ENCODE peak calls at places on chromosomes 5 and 9, in nine cellular contexts. One of them, this sample, is unnamed. For H3K36me3, the result is how much of the 10 kb centered on the place peaks cover.

GRCh38 chr5:139848508-139849100 is 53.0 kb downstream of the PSD2 start:
- DNase-seq in SK-N-SH: no peak
- DNase-seq in Panc1: no peak
- DNase-seq in mesendoderm: peak
- DNase-seq in lower lobe of right lung: no peak
- DNase-seq in pancreas: peak
- DNase-seq in cardiac muscle cell: peak
- DNase-seq in adipocyte: no peak
- DNase-seq in body of pancreas: peak
- DNase-seq in this sample: peak

GRCh38 chr9:76996700-76997099 is 22.8 kb upstream of the FOXB2 start:
- DNase-seq in SK-N-SH: peak
- DNase-seq in Panc1: no peak
- DNase-seq in mesendoderm: peak
- DNase-seq in lower lobe of right lung: no peak
- DNase-seq in pancreas: no peak
- DNase-seq in cardiac muscle cell: peak
- DNase-seq in adipocyte: peak
- DNase-seq in body of pancreas: no peak
- DNase-seq in this sample: peak

GRCh38 chr5:28961806-28962205 is 1923.4 kb upstream of the CDH9 start:
- DNase-seq in SK-N-SH: no peak
- DNase-seq in Panc1: no peak
- DNase-seq in mesendoderm: no peak
- DNase-seq in lower lobe of right lung: no peak
- DNase-seq in pancreas: no peak
- DNase-seq in cardiac muscle cell: no peak
- DNase-seq in adipocyte: no peak
- DNase-seq in body of pancreas: no peak
- DNase-seq in this sample: no peak

GRCh38 chr9:135079018-135079417 is 8.4 kb upstream of the OLFM1 start:
- DNase-seq in SK-N-SH: no peak
- DNase-seq in Panc1: no peak
- DNase-seq in mesendoderm: no peak
- DNase-seq in lower lobe of right lung: no peak
- DNase-seq in pancreas: no peak
- DNase-seq in cardiac muscle cell: no peak
- DNase-seq in adipocyte: no peak
- DNase-seq in body of pancreas: no peak
- DNase-seq in this sample: no peak

GRCh38 chr9:5773324-5773999 is 59.5 kb downstream of the ERMP1 start:
- DNase-seq in SK-N-SH: no peak
- DNase-seq in Panc1: no peak
- DNase-seq in mesendoderm: peak
- DNase-seq in lower lobe of right lung: no peak
- DNase-seq in pancreas: no peak
- DNase-seq in cardiac muscle cell: no peak
- DNase-seq in adipocyte: no peak
- DNase-seq in body of pancreas: no peak
- DNase-seq in this sample: peak

GRCh38 chr5:116970318-116970717 is 395.7 kb upstream of the SEMA6A start:
- DNase-seq in SK-N-SH: peak
- DNase-seq in Panc1: no peak
- DNase-seq in mesendoderm: peak
- DNase-seq in lower lobe of right lung: no peak
- DNase-seq in pancreas: no peak
- DNase-seq in cardiac muscle cell: no peak
- DNase-seq in adipocyte: no peak
- DNase-seq in body of pancreas: no peak
- DNase-seq in this sample: no peak

GRCh38 chr5:145887976-145888574 is 15.3 kb upstream of the GRXCR2 start:
- DNase-seq in SK-N-SH: peak
- DNase-seq in Panc1: peak
- DNase-seq in mesendoderm: peak
- DNase-seq in lower lobe of right lung: no peak
- DNase-seq in pancreas: peak
- DNase-seq in cardiac muscle cell: peak
- DNase-seq in adipocyte: peak
- DNase-seq in body of pancreas: peak
- DNase-seq in this sample: peak

GRCh38 chr9:131728961-131729360 is 10.9 kb downstream of the RAPGEF1 start:
- DNase-seq in SK-N-SH: peak
- DNase-seq in Panc1: no peak
- DNase-seq in mesendoderm: no peak
- DNase-seq in lower lobe of right lung: no peak
- DNase-seq in pancreas: no peak
- DNase-seq in cardiac muscle cell: no peak
- DNase-seq in adipocyte: no peak
- DNase-seq in body of pancreas: no peak
- DNase-seq in this sample: no peak

GRCh38 chr5:10400411-10400810 is 41.3 kb upstream of the ROPN1L start:
- DNase-seq in SK-N-SH: no peak
- DNase-seq in Panc1: no peak
- DNase-seq in mesendoderm: no peak
- DNase-seq in lower lobe of right lung: no peak
- DNase-seq in pancreas: no peak
- DNase-seq in cardiac muscle cell: no peak
- DNase-seq in adipocyte: no peak
- DNase-seq in body of pancreas: no peak
- DNase-seq in this sample: no peak

GRCh38 chr9:77997611-77998349 is 33.8 kb downstream of the GNAQ start:
- DNase-seq in SK-N-SH: peak
- DNase-seq in Panc1: no peak
- DNase-seq in mesendoderm: no peak
- DNase-seq in lower lobe of right lung: no peak
- DNase-seq in pancreas: no peak
- DNase-seq in cardiac muscle cell: peak
- DNase-seq in adipocyte: no peak
- DNase-seq in body of pancreas: no peak
- DNase-seq in this sample: no peak

GRCh38 chr5:38291355-38291754 is 33.0 kb downstream of the EGFLAM start:
- DNase-seq in SK-N-SH: no peak
- DNase-seq in Panc1: no peak
- DNase-seq in mesendoderm: no peak
- DNase-seq in lower lobe of right lung: no peak
- DNase-seq in pancreas: no peak
- DNase-seq in cardiac muscle cell: no peak
- DNase-seq in adipocyte: no peak
- DNase-seq in body of pancreas: no peak
- DNase-seq in this sample: no peak

GRCh38 chr5:146620663-146621051 is 104.7 kb upstream of the GPR151 start:
- DNase-seq in SK-N-SH: no peak
- DNase-seq in Panc1: no peak
- DNase-seq in mesendoderm: no peak
- DNase-seq in lower lobe of right lung: no peak
- DNase-seq in pancreas: no peak
- DNase-seq in cardiac muscle cell: no peak
- DNase-seq in adipocyte: no peak
- DNase-seq in body of pancreas: no peak
- DNase-seq in this sample: peak

GRCh38 chr5:153122416-153122815 is 368.1 kb upstream of the GRIA1 start:
- DNase-seq in SK-N-SH: no peak
- DNase-seq in Panc1: no peak
- DNase-seq in mesendoderm: no peak
- DNase-seq in lower lobe of right lung: no peak
- DNase-seq in pancreas: no peak
- DNase-seq in cardiac muscle cell: no peak
- DNase-seq in adipocyte: no peak
- DNase-seq in body of pancreas: no peak
- DNase-seq in this sample: no peak

GRCh38 chr9:21314152-21314551 is 9.0 kb upstream of the IFNA5 start:
- DNase-seq in SK-N-SH: no peak
- DNase-seq in Panc1: no peak
- DNase-seq in mesendoderm: no peak
- DNase-seq in lower lobe of right lung: no peak
- DNase-seq in pancreas: no peak
- DNase-seq in cardiac muscle cell: no peak
- DNase-seq in adipocyte: no peak
- DNase-seq in body of pancreas: no peak
- DNase-seq in this sample: no peak

GRCh38 chr5:110045153-110045552 is 355.4 kb downstream of the MAN2A1 start:
- DNase-seq in SK-N-SH: no peak
- DNase-seq in Panc1: no peak
- DNase-seq in mesendoderm: peak
- DNase-seq in lower lobe of right lung: no peak
- DNase-seq in pancreas: no peak
- DNase-seq in cardiac muscle cell: peak
- DNase-seq in adipocyte: peak
- DNase-seq in body of pancreas: no peak
- DNase-seq in this sample: no peak

GRCh38 chr9:95086564-95086955 is 230.9 kb downstream of the FANCC start:
- DNase-seq in SK-N-SH: no peak
- DNase-seq in Panc1: no peak
- DNase-seq in mesendoderm: no peak
- DNase-seq in lower lobe of right lung: no peak
- DNase-seq in pancreas: no peak
- DNase-seq in cardiac muscle cell: no peak
- DNase-seq in adipocyte: no peak
- DNase-seq in body of pancreas: no peak
- DNase-seq in this sample: no peak

GRCh38 chr9:2641033-2641432 is 19.4 kb downstream of the VLDLR start:
- DNase-seq in SK-N-SH: no peak
- DNase-seq in Panc1: no peak
- DNase-seq in mesendoderm: no peak
- DNase-seq in lower lobe of right lung: no peak
- DNase-seq in pancreas: peak
- DNase-seq in cardiac muscle cell: no peak
- DNase-seq in adipocyte: no peak
- DNase-seq in body of pancreas: peak
- DNase-seq in this sample: no peak

GRCh38 chr9:2642068-2642467 is 20.5 kb downstream of the VLDLR start:
- DNase-seq in SK-N-SH: no peak
- DNase-seq in Panc1: no peak
- DNase-seq in mesendoderm: no peak
- DNase-seq in lower lobe of right lung: no peak
- DNase-seq in pancreas: peak
- DNase-seq in cardiac muscle cell: no peak
- DNase-seq in adipocyte: no peak
- DNase-seq in body of pancreas: no peak
- DNase-seq in this sample: no peak

GRCh38 chr9:2639786-2640185 is 18.2 kb downstream of the VLDLR start:
- DNase-seq in SK-N-SH: no peak
- DNase-seq in Panc1: no peak
- DNase-seq in mesendoderm: no peak
- DNase-seq in lower lobe of right lung: no peak
- DNase-seq in pancreas: no peak
- DNase-seq in cardiac muscle cell: peak
- DNase-seq in adipocyte: no peak
- DNase-seq in body of pancreas: no peak
- DNase-seq in this sample: no peak

GRCh38 chr9:2640570-2640969 is 19.0 kb downstream of the VLDLR start:
- DNase-seq in SK-N-SH: no peak
- DNase-seq in Panc1: no peak
- DNase-seq in mesendoderm: no peak
- DNase-seq in lower lobe of right lung: no peak
- DNase-seq in pancreas: no peak
- DNase-seq in cardiac muscle cell: no peak
- DNase-seq in adipocyte: no peak
- DNase-seq in body of pancreas: no peak
- DNase-seq in this sample: no peak

GRCh38 chr9:2645569-2645968 is 24.0 kb downstream of the VLDLR start:
- DNase-seq in SK-N-SH: no peak
- DNase-seq in Panc1: no peak
- DNase-seq in mesendoderm: no peak
- DNase-seq in lower lobe of right lung: no peak
- DNase-seq in pancreas: no peak
- DNase-seq in cardiac muscle cell: no peak
- DNase-seq in adipocyte: no peak
- DNase-seq in body of pancreas: no peak
- DNase-seq in this sample: no peak
- H3K36me3 ChIP-seq in SK-N-SH: half or more
- H3K36me3 ChIP-seq in Panc1: under half
- H3K36me3 ChIP-seq in mesendoderm: under half
- H3K36me3 ChIP-seq in lower lobe of right lung: half or more
- H3K36me3 ChIP-seq in pancreas: half or more
- H3K36me3 ChIP-seq in cardiac muscle cell: half or more
- H3K36me3 ChIP-seq in adipocyte: half or more
- H3K36me3 ChIP-seq in body of pancreas: under half
- H3K36me3 ChIP-seq in this sample: half or more

GRCh38 chr9:7848498-7848897 is 48.9 kb upstream of the DMAC1 start:
- DNase-seq in SK-N-SH: no peak
- DNase-seq in Panc1: no peak
- DNase-seq in mesendoderm: peak
- DNase-seq in lower lobe of right lung: no peak
- DNase-seq in pancreas: no peak
- DNase-seq in cardiac muscle cell: no peak
- DNase-seq in adipocyte: no peak
- DNase-seq in body of pancreas: no peak
- DNase-seq in this sample: no peak

GRCh38 chr9:7841831-7842230 is 42.3 kb upstream of the DMAC1 start:
- DNase-seq in SK-N-SH: no peak
- DNase-seq in Panc1: no peak
- DNase-seq in mesendoderm: no peak
- DNase-seq in lower lobe of right lung: no peak
- DNase-seq in pancreas: no peak
- DNase-seq in cardiac muscle cell: no peak
- DNase-seq in adipocyte: no peak
- DNase-seq in body of pancreas: no peak
- DNase-seq in this sample: no peak

DNA sequence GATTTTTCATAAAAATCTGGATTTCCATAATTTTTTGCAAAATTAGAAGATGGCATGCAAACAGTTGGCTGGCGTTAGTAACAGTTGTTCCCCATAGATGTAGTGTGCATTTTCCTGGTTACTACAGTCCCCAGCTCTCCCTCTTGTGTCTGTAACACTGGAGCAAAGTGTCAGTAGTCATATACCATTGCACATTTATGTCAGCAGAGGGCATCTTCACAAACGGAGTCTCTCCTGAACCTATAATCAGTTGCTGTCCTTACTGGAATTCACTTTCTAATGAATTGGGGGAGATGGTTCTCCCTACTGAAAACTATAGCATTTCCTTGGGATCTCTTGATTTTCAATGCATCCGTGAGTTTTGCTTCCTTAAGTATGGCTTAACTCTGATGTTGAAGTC is 44.7 kb upstream of the DMAC1 start:
- DNase-seq in SK-N-SH: peak
- DNase-seq in Panc1: no peak
- DNase-seq in mesendoderm: peak
- DNase-seq in lower lobe of right lung: no peak
- DNase-seq in pancreas: no peak
- DNase-seq in cardiac muscle cell: peak
- DNase-seq in adipocyte: no peak
- DNase-seq in body of pancreas: no peak
- DNase-seq in this sample: peak
- H3K36me3 ChIP-seq in SK-N-SH: under half
- H3K36me3 ChIP-seq in Panc1: under half
- H3K36me3 ChIP-seq in mesendoderm: under half
- H3K36me3 ChIP-seq in lower lobe of right lung: under half
- H3K36me3 ChIP-seq in pancreas: under half
- H3K36me3 ChIP-seq in cardiac muscle cell: under half
- H3K36me3 ChIP-seq in adipocyte: under half
- H3K36me3 ChIP-seq in body of pancreas: under half
- H3K36me3 ChIP-seq in this sample: under half

GRCh38 chr9:33127881-33128280 is 39.3 kb downstream of the B4GALT1 start:
- DNase-seq in SK-N-SH: no peak
- DNase-seq in Panc1: no peak
- DNase-seq in mesendoderm: no peak
- DNase-seq in lower lobe of right lung: no peak
- DNase-seq in pancreas: no peak
- DNase-seq in cardiac muscle cell: no peak
- DNase-seq in adipocyte: no peak
- DNase-seq in body of pancreas: no peak
- DNase-seq in this sample: peak
- H3K36me3 ChIP-seq in SK-N-SH: under half
- H3K36me3 ChIP-seq in Panc1: under half
- H3K36me3 ChIP-seq in mesendoderm: under half
- H3K36me3 ChIP-seq in lower lobe of right lung: half or more
- H3K36me3 ChIP-seq in pancreas: under half
- H3K36me3 ChIP-seq in cardiac muscle cell: under half
- H3K36me3 ChIP-seq in adipocyte: half or more
- H3K36me3 ChIP-seq in body of pancreas: under half
- H3K36me3 ChIP-seq in this sample: under half

GRCh38 chr5:132211787-132212186 is 15.9 kb downstream of the P4HA2 start:
- DNase-seq in SK-N-SH: no peak
- DNase-seq in Panc1: no peak
- DNase-seq in mesendoderm: peak
- DNase-seq in lower lobe of right lung: no peak
- DNase-seq in pancreas: no peak
- DNase-seq in cardiac muscle cell: peak
- DNase-seq in adipocyte: no peak
- DNase-seq in body of pancreas: no peak
- DNase-seq in this sample: no peak
- H3K36me3 ChIP-seq in SK-N-SH: under half
- H3K36me3 ChIP-seq in Panc1: under half
- H3K36me3 ChIP-seq in mesendoderm: under half
- H3K36me3 ChIP-seq in lower lobe of right lung: half or more
- H3K36me3 ChIP-seq in pancreas: under half
- H3K36me3 ChIP-seq in cardiac muscle cell: under half
- H3K36me3 ChIP-seq in adipocyte: half or more
- H3K36me3 ChIP-seq in body of pancreas: under half
- H3K36me3 ChIP-seq in this sample: under half